ENCODE peak calls at places on chromosomes 4 and X, in nine cellular contexts. O is lower lobe of right lung; J is astrocyte; I is Peyer's patch; L is psoas muscle; G is ovary; V is heart right ventricle; U is HCT116; X is CD4-positive, CD25-positive, alpha-beta regulatory T cell. Q is an unnamed sample. For H3K36me3, the result is how much of the 10 kb centered on the place peaks cover.

GRCh38 chr4:22969314-22969896 is 276.7 kb downstream of the GBA3 start:
- DNase-seq in O (no peak), J (peak), I (no peak), L (no peak), G (no peak), V (no peak), U (no peak), X (no peak), Q (no peak)

GRCh38 chrX:105634180-105634579 is 188.2 kb upstream of the NRK start:
- DNase-seq in O (no peak), J (no peak), I (no peak), L (no peak), G (no peak), V (no peak), U (no peak), X (no peak), Q (no peak)

GRCh38 chrX:110853610-110854009 is 58.0 kb upstream of the CHRDL1 start:
- DNase-seq in O (no peak), J (peak), I (no peak), L (peak), G (no peak), V (peak), U (no peak), X (no peak), Q (peak)

GRCh38 chr4:25146076-25146475 is 14.2 kb downstream of the SEPSECS start:
- DNase-seq in O (no peak), J (no peak), I (no peak), L (no peak), G (no peak), V (no peak), U (no peak), X (no peak), Q (no peak)

GRCh38 chr4:53818112-53818511 is 226.8 kb upstream of the LNX1 start:
- DNase-seq in O (no peak), J (no peak), I (no peak), L (no peak), G (no peak), V (no peak), U (no peak), X (no peak), Q (no peak)

GRCh38 chr4:147550626-147551250 is 66.5 kb upstream of the TMEM184C start:
- DNase-seq in O (no peak), J (peak), I (no peak), L (no peak), G (no peak), V (no peak), U (no peak), X (no peak), Q (no peak)

GRCh38 chrX:30275498-30275897 is 28.6 kb downstream of the MAGEB1 start:
- DNase-seq in O (no peak), J (no peak), I (no peak), L (no peak), G (no peak), V (no peak), U (peak), X (no peak), Q (no peak)

GRCh38 chr4:1291996-1292702 is 2.5 kb downstream of the MAEA start:
- DNase-seq in O (no peak), J (no peak), I (peak), L (peak), G (no peak), V (no peak), U (no peak), X (no peak), Q (no peak)

GRCh38 chr4:65651031-65651430 is 19.3 kb downstream of the EPHA5 start:
- DNase-seq in O (no peak), J (peak), I (no peak), L (no peak), G (no peak), V (no peak), U (no peak), X (no peak), Q (no peak)

GRCh38 chr4:152997771-152998487 is 61.8 kb downstream of the FHDC1 start:
- DNase-seq in O (no peak), J (no peak), I (no peak), L (no peak), G (no peak), V (no peak), U (no peak), X (no peak), Q (peak)

GRCh38 chr4:38868055-38868965 is 704 bp downstream of the FAM114A1 start:
- DNase-seq in O (peak), J (no peak), I (peak), L (peak), G (peak), V (peak), U (no peak), X (no peak), Q (peak)

GRCh38 chr4:99120501-99120900 is 23.6 kb downstream of the ADH4 start:
- DNase-seq in O (no peak), J (no peak), I (no peak), L (no peak), G (no peak), V (no peak), U (no peak), X (no peak), Q (no peak)

GRCh38 chr4:122003335-122003734 is 51.5 kb upstream of the TRPC3 start:
- DNase-seq in O (no peak), J (no peak), I (no peak), L (peak), G (no peak), V (no peak), U (peak), X (no peak), Q (no peak)

GRCh38 chrX:85084770-85085393 is 81.2 kb downstream of the APOOL start:
- DNase-seq in O (no peak), J (peak), I (no peak), L (no peak), G (no peak), V (no peak), U (peak), X (no peak), Q (no peak)

GRCh38 chr4:137390141-137390540 is 142.2 kb downstream of the PCDH18 start:
- DNase-seq in O (no peak), J (peak), I (no peak), L (no peak), G (no peak), V (no peak), U (no peak), X (no peak), Q (no peak)

GRCh38 chr4:85751907-85752306 is 277.0 kb downstream of the ARHGAP24 start:
- DNase-seq in O (no peak), J (no peak), I (no peak), L (no peak), G (no peak), V (no peak), U (no peak), X (no peak), Q (no peak)

GRCh38 chr4:25258980-25259578 is 25.2 kb downstream of the PI4K2B start:
- DNase-seq in O (no peak), J (peak), I (no peak), L (no peak), G (no peak), V (no peak), U (no peak), X (no peak), Q (no peak)

GRCh38 chr4:73067971-73068394 is 1.5 kb downstream of the COX18 start:
- DNase-seq in O (no peak), J (peak), I (no peak), L (no peak), G (no peak), V (no peak), U (no peak), X (no peak), Q (no peak)

GRCh38 chr4:89586864-89587263 is 250.1 kb downstream of the SNCA start:
- DNase-seq in O (no peak), J (no peak), I (no peak), L (no peak), G (no peak), V (no peak), U (peak), X (no peak), Q (no peak)

GRCh38 chr4:26896636-26897035 is 36.0 kb downstream of the STIM2 start:
- DNase-seq in O (no peak), J (peak), I (no peak), L (no peak), G (no peak), V (no peak), U (no peak), X (no peak), Q (no peak)

GRCh38 chr4:173498023-173498422 is 32.0 kb downstream of the HAND2 start:
- DNase-seq in O (no peak), J (no peak), I (no peak), L (no peak), G (no peak), V (no peak), U (no peak), X (no peak), Q (no peak)

GRCh38 chr4:173492315-173492714 is 37.7 kb downstream of the HAND2 start:
- DNase-seq in O (no peak), J (no peak), I (no peak), L (no peak), G (no peak), V (no peak), U (no peak), X (no peak), Q (no peak)

GRCh38 chr4:173493041-173493440 is 37.0 kb downstream of the HAND2 start:
- DNase-seq in O (no peak), J (no peak), I (no peak), L (no peak), G (no peak), V (no peak), U (no peak), X (no peak), Q (no peak)

GRCh38 chr4:173490817-173491518 is 39.1 kb downstream of the HAND2 start:
- DNase-seq in O (no peak), J (peak), I (no peak), L (no peak), G (no peak), V (no peak), U (no peak), X (no peak), Q (no peak)

GRCh38 chr4:173494013-173494970 is 35.7 kb downstream of the HAND2 start:
- DNase-seq in O (peak), J (peak), I (no peak), L (no peak), G (peak), V (peak), U (peak), X (no peak), Q (peak)
- H3K4me3 ChIP-seq in O (peak), J (peak), I (peak), L (peak), G (peak), V (peak), U (peak), X (peak), Q (no peak)

GRCh38 chr4:75660491-75660890 is 12.7 kb downstream of the G3BP2 start:
- DNase-seq in O (no peak), J (peak), I (no peak), L (no peak), G (no peak), V (no peak), U (no peak), X (no peak), Q (no peak)
- H3K27ac ChIP-seq in O (no peak), J (peak), I (no peak), L (no peak), G (no peak), V (no peak), U (no peak), X (no peak), Q (no peak)

DNA sequence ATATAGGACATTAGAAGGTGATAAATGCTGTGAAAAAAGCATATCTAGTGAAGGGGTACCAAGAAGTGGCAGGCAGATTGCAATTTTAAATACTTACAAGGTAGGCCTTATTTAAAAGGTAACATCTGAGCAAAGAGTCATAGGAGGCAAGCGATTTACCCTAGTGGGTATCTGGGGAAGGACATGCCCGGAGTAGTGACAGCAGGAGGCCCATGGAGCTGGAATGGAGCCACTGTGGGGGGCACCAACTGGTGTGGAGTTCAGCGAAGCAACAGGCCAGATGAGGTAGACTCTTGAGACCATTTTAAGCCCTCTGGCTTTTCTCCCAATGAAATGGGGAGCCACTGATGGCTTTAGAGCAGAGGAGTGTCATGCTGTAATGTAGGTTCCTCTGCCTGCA is 37.3 kb downstream of the SEC24D start:
- DNase-seq in O (no peak), J (no peak), I (no peak), L (no peak), G (no peak), V (no peak), U (no peak), X (no peak), Q (no peak)
- H3K36me3 ChIP-seq in O (half or more), J (half or more), I (under half), L (half or more), G (under half), V (half or more), U (under half), X (half or more), Q (under half)

GRCh38 chr4:176780995-176781738 is 11.6 kb downstream of the VEGFC start:
- DNase-seq in O (no peak), J (peak), I (no peak), L (no peak), G (no peak), V (no peak), U (no peak), X (no peak), Q (no peak)
- H3K4me3 ChIP-seq in O (no peak), J (no peak), I (no peak), L (peak), G (no peak), V (no peak), U (no peak), X (no peak), Q (no peak)

GRCh38 chr4:61461956-61462355 is 261.8 kb downstream of the ADGRL3 start:
- DNase-seq in O (no peak), J (no peak), I (no peak), L (no peak), G (no peak), V (no peak), U (no peak), X (no peak), Q (no peak)

GRCh38 chr4:61468091-61468720 is 268.1 kb downstream of the ADGRL3 start:
- DNase-seq in O (no peak), J (peak), I (no peak), L (no peak), G (no peak), V (no peak), U (no peak), X (no peak), Q (no peak)

GRCh38 chr4:61462451-61463326 is 262.6 kb downstream of the ADGRL3 start:
- DNase-seq in O (no peak), J (peak), I (no peak), L (no peak), G (no peak), V (no peak), U (no peak), X (no peak), Q (no peak)
- H3K27ac ChIP-seq in O (no peak), J (peak), I (no peak), L (no peak), G (no peak), V (no peak), U (no peak), X (no peak), Q (peak)

GRCh38 chr4:166498541-166498940 is 625.5 kb downstream of the TLL1 start:
- DNase-seq in O (no peak), J (peak), I (no peak), L (no peak), G (no peak), V (no peak), U (no peak), X (no peak), Q (no peak)

GRCh38 chr4:166501941-166502382 is 628.9 kb downstream of the TLL1 start:
- DNase-seq in O (no peak), J (no peak), I (no peak), L (no peak), G (no peak), V (no peak), U (peak), X (no peak), Q (peak)

GRCh38 chr4:166506051-166506450 is 633.0 kb downstream of the TLL1 start:
- DNase-seq in O (no peak), J (no peak), I (no peak), L (no peak), G (no peak), V (no peak), U (no peak), X (no peak), Q (no peak)

GRCh38 chr4:166499820-166500219 is 626.8 kb downstream of the TLL1 start:
- DNase-seq in O (no peak), J (no peak), I (no peak), L (no peak), G (no peak), V (no peak), U (no peak), X (no peak), Q (no peak)

GRCh38 chr4:166502660-166503059 is 629.6 kb downstream of the TLL1 start:
- DNase-seq in O (no peak), J (no peak), I (no peak), L (no peak), G (no peak), V (no peak), U (no peak), X (no peak), Q (no peak)
- H3K36me3 ChIP-seq in O (under half), J (under half), I (under half), L (under half), G (under half), V (under half), U (under half), X (under half), Q (under half)